ENCODE peak calls at places on chromosomes 4 and X, in six cellular contexts. F is mucosa of gallbladder; B is natural killer cell; G is stimulated activated naive B cell treated with anti-CD40 and anti-IgM and Interleukin-4, amounts not matched to agents 10 μg/mL and 1 μg/mL and 100 μg/mL, for 72 hours; M is colonic mucosa; K is A549. I is an unnamed sample.

GRCh38 chr4:105158837-105159236 is 12.2 kb downstream of the TET2 start:
- DNase-seq in G (no peak), M (no peak), B (no peak), F (peak), K (no peak), I (no peak)

GRCh38 chr4:148015058-148015457 is 283.2 kb downstream of the ARHGAP10 start:
- DNase-seq in G (no peak), B (no peak), K (no peak), F (no peak), M (no peak), I (no peak)

GRCh38 chr4:32112891-32113290 is 1392.7 kb downstream of the PCDH7 start:
- DNase-seq in B (no peak), M (no peak), F (no peak), G (no peak), K (no peak), I (no peak)

GRCh38 chr4:65624651-65625050 is 45.6 kb downstream of the EPHA5 start:
- DNase-seq in K (no peak), G (no peak), F (no peak), M (no peak), B (no peak), I (no peak)

GRCh38 chr4:65737672-65738071 is 67.4 kb upstream of the EPHA5 start:
- DNase-seq in K (no peak), G (no peak), F (no peak), B (no peak), M (no peak), I (no peak)

GRCh38 chr4:22515888-22516541 is at the start of gene ADGRA3:
- DNase-seq in M (peak), B (no peak), G (peak), F (peak), K (peak), I (peak)

GRCh38 chr4:32589853-32590252 is 1869.7 kb downstream of the PCDH7 start:
- DNase-seq in K (no peak), F (no peak), M (no peak), G (no peak), B (no peak), I (no peak)

GRCh38 chr4:165288639-165289428 is 38.6 kb upstream of the MSMO1 start:
- DNase-seq in M (no peak), K (no peak), F (no peak), G (no peak), B (no peak), I (no peak)

GRCh38 chrX:68697465-68698125 is 50.1 kb downstream of the STARD8 start:
- DNase-seq in K (no peak), M (no peak), G (no peak), B (no peak), F (no peak), I (no peak)

GRCh38 chr4:70183168-70183939 is 12.2 kb upstream of the ODAM start:
- DNase-seq in F (no peak), K (peak), G (no peak), M (peak), B (no peak), I (peak)

GRCh38 chr4:113971706-113972360 is 7.6 kb downstream of the ARSJ start:
- DNase-seq in M (no peak), G (no peak), F (no peak), K (no peak), B (no peak), I (no peak)

GRCh38 chr4:40204507-40205258 is 7.9 kb downstream of the RHOH start:
- DNase-seq in K (no peak), B (no peak), M (no peak), F (no peak), G (no peak), I (no peak)

I was measured in GM10248.